ENCODE peak calls at places on chromosomes 5 and 9, in ten cellular contexts. J, E, P, O, D, C, X, B, I and M are unnamed samples.

GRCh38 chr5:95808686-95809413 is 13.7 kb downstream of the GLRX start:
- DNase-seq in J (no peak), B (peak; percentile 95), I (no peak), C (peak; percentile 52), E (peak; percentile 65), X (no peak), D (peak; percentile 87), O (peak; percentile 83), P (peak; percentile 82), M (peak; percentile 81)

GRCh38 chr5:172744106-172745104 is 26.6 kb downstream of the DUSP1 start:
- DNase-seq in C (no peak), D (no peak), X (no peak), J (peak; percentile 85), B (no peak), E (no peak), P (no peak), I (no peak), O (no peak), M (no peak)

GRCh38 chr9:115595951-115596742 is 478.2 kb upstream of the TNC start:
- DNase-seq in C (peak; percentile 87), I (no peak), D (peak; percentile 100), J (no peak), O (no peak), X (no peak), B (peak; percentile 97), E (no peak), P (no peak), M (no peak)

GRCh38 chr5:142152383-142152730 is 43.8 kb downstream of the NDFIP1 start:
- DNase-seq in I (no peak), B (peak; percentile 24), X (no peak), J (no peak), O (no peak), D (peak; percentile 49), E (no peak), P (no peak), C (peak; percentile 40), M (no peak)

GRCh38 chr9:120526493-120526892 is 53.5 kb downstream of the CDK5RAP2 start:
- DNase-seq in E (no peak), D (no peak), I (no peak), B (no peak), O (no peak), X (no peak), C (no peak), P (no peak), J (no peak), M (no peak)

GRCh38 chr5:77367733-77368132 is 124.4 kb downstream of the WDR41 start:
- DNase-seq in C (peak; percentile 36), O (no peak), P (no peak), E (no peak), I (no peak), B (peak; percentile 55), J (no peak), D (peak; percentile 53), X (no peak), M (no peak)

GRCh38 chr9:136170291-136170901 is 34.5 kb downstream of the LHX3 start:
- DNase-seq in D (peak; percentile 22), O (no peak), X (peak; percentile 68), E (peak; percentile 25), C (no peak), B (peak; percentile 3), P (no peak), I (peak; percentile 55), J (peak; percentile 61), M (peak; percentile 89)

GRCh38 chr5:10539685-10539998 is 24.2 kb upstream of the ANKRD33B start:
- DNase-seq in X (no peak), C (peak; percentile 49), E (no peak), B (peak; percentile 31), I (no peak), O (no peak), J (no peak), D (no peak), P (no peak), M (no peak)

GRCh38 chr5:136374003-136374402 is 8.7 kb upstream of the TRPC7 start:
- DNase-seq in P (no peak), D (peak; percentile 65), I (no peak), J (no peak), X (no peak), E (no peak), O (no peak), B (peak; percentile 28), C (peak; percentile 12), M (no peak)

GRCh38 chr9:111147021-111147420 is 108.8 kb upstream of the LPAR1 start:
- DNase-seq in X (no peak), E (no peak), I (no peak), C (no peak), P (no peak), B (no peak), J (no peak), D (no peak), O (no peak), M (no peak)

GRCh38 chr9:111148390-111148993 is 110.2 kb upstream of the LPAR1 start:
- DNase-seq in J (no peak), E (no peak), D (peak; percentile 40), I (no peak), X (no peak), B (peak; percentile 68), P (no peak), C (peak; percentile 22), O (no peak), M (no peak)

GRCh38 chr9:111150241-111150640 is 112.0 kb upstream of the LPAR1 start:
- DNase-seq in E (no peak), I (no peak), P (no peak), D (no peak), J (no peak), X (no peak), O (no peak), B (no peak), C (no peak), M (no peak)

GRCh38 chr9:111152614-111153013 is 114.3 kb upstream of the LPAR1 start:
- DNase-seq in D (no peak), E (no peak), J (no peak), P (no peak), I (no peak), C (no peak), O (no peak), X (no peak), B (no peak), M (no peak)

GRCh38 chr9:111148994-111149759 is 110.9 kb upstream of the LPAR1 start:
- DNase-seq in O (peak; percentile 70), X (no peak), E (no peak), D (peak; percentile 35), P (peak; percentile 38), I (no peak), B (peak; percentile 33), C (no peak), J (no peak), M (no peak)
- TF ChIP-seq CTCF in O (no peak), X (no peak), E (no peak), D (peak; percentile 40), P (no peak), I (no peak), B (peak; percentile 20), C (no peak), J (no peak), M (peak; percentile 23)

GRCh38 chr9:131095666-131096489 is 453 bp upstream of the AIF1L start:
- DNase-seq in I (peak; percentile 81), C (no peak), P (no peak), J (no peak), O (no peak), B (no peak), X (peak; percentile 82), E (no peak), D (no peak), M (no peak)
- TF ChIP-seq CTCF in I (peak; percentile 53), C (peak; percentile 9), P (no peak), J (no peak), O (no peak), B (no peak), X (peak; percentile 24), E (no peak), D (peak; percentile 23), M (no peak)

GRCh38 chr5:36239370-36240293 is 2.1 kb downstream of the NADK2 start:
- DNase-seq in J (no peak), X (no peak), O (no peak), P (no peak), C (no peak), B (no peak), D (no peak), I (no peak), E (no peak), M (peak; percentile 27)

GRCh38 chr5:36238896-36239295 is 2.8 kb downstream of the NADK2 start:
- DNase-seq in D (no peak), X (no peak), C (no peak), I (no peak), P (no peak), B (no peak), E (no peak), O (no peak), J (no peak), M (no peak)

GRCh38 chr5:36241636-36242533 is at the start of gene NADK2:
- DNase-seq in J (peak; percentile 96), I (peak; percentile 90), O (peak; percentile 97), D (peak; percentile 97), C (peak; percentile 92), E (peak; percentile 83), P (peak; percentile 97), B (peak; percentile 97), X (peak; percentile 90), M (peak; percentile 96)

GRCh38 chr5:36242534-36243144 is 914 bp upstream of the NADK2 start:
- DNase-seq in J (peak; percentile 47), E (no peak), C (no peak), D (no peak), P (peak; percentile 22), O (no peak), B (no peak), I (no peak), X (no peak), M (peak; percentile 12)

GRCh38 chr5:36240779-36241635 is 718 bp downstream of the NADK2 start:
- DNase-seq in D (peak; percentile 66), P (peak; percentile 67), J (peak; percentile 86), B (peak; percentile 67), C (peak; percentile 59), O (peak; percentile 68), E (peak; percentile 12), I (peak; percentile 55), X (peak; percentile 72), M (peak; percentile 57)
- TF ChIP-seq CTCF in D (peak; percentile 9), P (no peak), J (no peak), B (peak; percentile 0), C (no peak), O (no peak), E (no peak), I (no peak), X (no peak), M (no peak)

GRCh38 chr5:81046041-81046440 is 85.9 kb downstream of the RASGRF2 start:
- DNase-seq in E (no peak), J (no peak), O (no peak), D (no peak), X (no peak), B (no peak), I (no peak), C (no peak), P (no peak), M (no peak)

GRCh38 chr5:81045389-81045807 is 85.2 kb downstream of the RASGRF2 start:
- DNase-seq in C (no peak), E (no peak), P (no peak), O (no peak), X (no peak), I (no peak), B (no peak), J (no peak), D (no peak), M (no peak)

DNA sequence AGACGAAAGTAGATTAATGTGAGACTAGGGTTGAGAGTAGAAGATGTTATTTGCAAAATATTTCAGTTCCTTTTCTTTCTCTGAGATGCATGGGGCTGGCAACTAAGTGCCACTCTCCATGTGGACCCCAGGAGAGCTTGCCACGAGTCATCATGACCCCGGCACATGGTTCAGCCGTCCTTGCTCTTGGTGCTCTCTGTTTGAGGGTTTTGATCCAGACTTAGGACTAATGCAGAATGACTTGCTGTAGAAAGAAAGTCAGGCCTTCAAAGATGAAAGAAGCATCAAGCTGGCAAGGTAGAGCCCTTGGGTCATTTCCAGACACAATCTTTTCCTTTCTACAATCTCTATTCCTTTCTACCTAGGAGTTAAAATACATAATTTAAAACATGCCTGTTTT is 84.7 kb downstream of the RASGRF2 start:
- DNase-seq in C (no peak), B (no peak), E (no peak), J (no peak), P (no peak), X (no peak), O (no peak), D (no peak), I (no peak), M (no peak)
- TF ChIP-seq CTCF in C (no peak), B (no peak), E (no peak), J (no peak), P (no peak), X (no peak), O (no peak), D (no peak), I (no peak), M (no peak)